ENCODE peak calls at places on chromosomes 11 and 22, in four cellular contexts. K, H, F and R are unnamed samples.

GRCh38 chr11:71418643-71419042 is 29.6 kb downstream of the DHCR7 start:
- DNase-seq in K (no peak), H (no peak), F (peak), R (no peak)

GRCh38 chr22:44444341-44445306 is 53.4 kb downstream of the RTL6 start:
- DNase-seq in K (no peak), H (no peak), F (no peak), R (no peak)

GRCh38 chr11:107196732-107197131 is 178.5 kb upstream of the GUCY1A2 start:
- DNase-seq in K (no peak), H (no peak), F (no peak), R (no peak)

GRCh38 chr22:37498289-37498909 is 12.2 kb upstream of the MFNG start:
- DNase-seq in K (no peak), H (peak), F (peak), R (peak)

GRCh38 chr11:76512851-76513653 is 68.2 kb downstream of the EMSY start:
- DNase-seq in K (peak), H (no peak), F (no peak), R (no peak)

GRCh38 chr11:64101461-64101860 is 64.5 kb downstream of the MACROD1 start:
- DNase-seq in K (no peak), H (no peak), F (no peak), R (no peak)

GRCh38 chr11:65578667-65579066 is 2.8 kb downstream of the EHBP1L1 start:
- DNase-seq in K (no peak), H (no peak), F (no peak), R (no peak)

GRCh38 chr11:43923327-43924111 is 18.9 kb upstream of the C11orf96 start:
- DNase-seq in K (peak), H (no peak), F (no peak), R (no peak)

GRCh38 chr22:37848587-37849088 is 581 bp upstream of the EIF3L start:
- DNase-seq in K (peak), H (no peak), F (peak), R (no peak)

GRCh38 chr11:17471501-17471900 is 5.1 kb downstream of the ABCC8 start:
- DNase-seq in K (no peak), H (no peak), F (no peak), R (no peak)

GRCh38 chr22:46359362-46359761 is 23.8 kb downstream of the TRMU start:
- DNase-seq in K (no peak), H (no peak), F (no peak), R (no peak)

GRCh38 chr22:19986011-19986409 is 30.6 kb downstream of the ARVCF start:
- DNase-seq in K (no peak), H (no peak), F (no peak), R (no peak)

GRCh38 chr11:113828186-113828585 is 47.2 kb downstream of the USP28 start:
- DNase-seq in K (no peak), H (no peak), F (no peak), R (no peak)

GRCh38 chr22:49393526-49393925 is 434.1 kb downstream of the BRD1 start:
- DNase-seq in K (no peak), H (no peak), F (no peak), R (no peak)

GRCh38 chr11:68839054-68839865 is 2.5 kb downstream of the CPT1A start:
- DNase-seq in K (peak), H (peak), F (peak), R (peak)

GRCh38 chr11:33941637-33942160 is 49.8 kb upstream of the LMO2 start:
- DNase-seq in K (no peak), H (no peak), F (no peak), R (no peak)

GRCh38 chr11:77560605-77561004 is 29.1 kb upstream of the AQP11 start:
- DNase-seq in K (no peak), H (no peak), F (no peak), R (no peak)

GRCh38 chr11:71304045-71304444 is 51.7 kb upstream of the SHANK2 start:
- DNase-seq in K (no peak), H (no peak), F (no peak), R (no peak)

GRCh38 chr22:44182591-44183588 is 2.2 kb downstream of the PARVG start:
- DNase-seq in K (no peak), H (no peak), F (peak), R (no peak)